ENCODE peak calls at places on chromosomes 6 and 20, in five cellular contexts. M, N, C, D and X are unnamed samples.

GRCh38 chr6:141580121-141580520 is 552.6 kb upstream of the GJE1 start:
- DNase-seq in C (no peak), N (no peak), D (no peak), M (no peak), X (no peak)

GRCh38 chr6:75235271-75235670 is 8.3 kb downstream of the COX7A2 start:
- DNase-seq in C (no peak), M (no peak), N (no peak), D (no peak), X (no peak)

GRCh38 chr6:3690506-3690905 is 61.0 kb downstream of the PXDC1 start:
- DNase-seq in D (no peak), M (no peak), N (no peak), C (no peak), X (no peak)

GRCh38 chr20:49320460-49320859 is 42.6 kb upstream of the ZNFX1 start:
- DNase-seq in N (peak; percentile 61), D (no peak), M (no peak), C (peak; percentile 55), X (no peak)

GRCh38 chr20:57708694-57709673 is 831 bp downstream of the PMEPA1 start:
- DNase-seq in D (no peak), M (no peak), N (peak; percentile 56), C (no peak), X (no peak)

GRCh38 chr20:3248167-3248992 is 9.4 kb upstream of the SLC4A11 start:
- DNase-seq in M (no peak), C (peak; percentile 19), D (no peak), N (no peak), X (no peak)

GRCh38 chr6:167408235-167408869 is 83.5 kb downstream of the TTLL2 start:
- DNase-seq in D (no peak), C (no peak), N (no peak), M (no peak), X (no peak)

GRCh38 chr6:170371588-170371987 is 65.0 kb downstream of the FAM120B start:
- DNase-seq in D (no peak), M (no peak), N (peak; percentile 37), C (peak; percentile 72), X (peak; percentile 76)

GRCh38 chr20:25626779-25627178 is 3.0 kb upstream of the NANP start:
- DNase-seq in M (no peak), D (no peak), C (no peak), N (no peak), X (no peak)

GRCh38 chr6:52598123-52598823 is 21.4 kb upstream of the TRAM2 start:
- DNase-seq in M (peak; percentile 66), D (peak; percentile 41), N (peak; percentile 83), C (peak; percentile 60), X (peak; percentile 27)

GRCh38 chr6:62059898-62060297 is 226.1 kb downstream of the KHDRBS2 start:
- DNase-seq in N (no peak), M (no peak), C (no peak), D (no peak), X (no peak)

GRCh38 chr20:50729925-50730764 is 1.2 kb upstream of the PARD6B start:
- DNase-seq in N (peak; percentile 46), D (no peak), C (peak; percentile 36), M (no peak), X (no peak)

GRCh38 chr6:2733324-2733723 is 17.4 kb downstream of the MYLK4 start:
- DNase-seq in M (no peak), C (no peak), D (no peak), N (no peak), X (peak; percentile 42)

GRCh38 chr6:23823421-23823820 is 302.6 kb upstream of the NRSN1 start:
- DNase-seq in N (no peak), M (no peak), C (no peak), D (no peak), X (no peak)

GRCh38 chr6:12818324-12818723 is 101.8 kb downstream of the PHACTR1 start:
- DNase-seq in M (no peak), C (no peak), N (no peak), D (no peak), X (no peak)

GRCh38 chr6:20404641-20405032 is 3.0 kb downstream of the E2F3 start:
- DNase-seq in D (no peak), N (peak; percentile 43), M (no peak), C (peak; percentile 88), X (peak; percentile 26)

GRCh38 chr20:59560588-59561227 is 43.6 kb upstream of the PHACTR3 start:
- DNase-seq in D (no peak), M (no peak), N (peak; percentile 55), C (no peak), X (no peak)

GRCh38 chr20:9993133-9993532 is 41.7 kb upstream of the ANKEF1 start:
- DNase-seq in N (no peak), M (no peak), C (no peak), D (no peak), X (no peak)

GRCh38 chr20:32483351-32484220 is 101.5 kb downstream of the NOL4L start:
- DNase-seq in N (peak; percentile 84), C (peak; percentile 77), M (peak; percentile 37), D (peak; percentile 55), X (peak; percentile 89)